ENCODE peak calls at places on chromosomes 7 and 10, in six cellular contexts. E is GM23248, T is PC-3, C is MM.1S, Q is HCT116, G is SK-N-SH. R is an unnamed sample.
A peak's percentile ranks its signal among the peaks of the same experiment; 100 is the strongest.

GRCh38 chr7:27689045-27689877 is 26.6 kb upstream of the HIBADH start:
- DNase-seq in E (peak; percentile 26), Q (no peak), G (peak; percentile 42), C (peak; percentile 10), T (peak; percentile 67), R (peak; percentile 65)

GRCh38 chr7:2706685-2707126 is 18.7 kb downstream of the AMZ1 start:
- DNase-seq in Q (no peak), E (no peak), G (no peak), C (no peak), T (no peak), R (peak; percentile 65)

GRCh38 chr10:82397859-82398258 is 522.9 kb downstream of the NRG3 start:
- DNase-seq in G (no peak), T (no peak), Q (no peak), E (no peak), C (no peak), R (peak; percentile 28)

GRCh38 chr10:33273295-33274002 is 61.0 kb downstream of the NRP1 start:
- DNase-seq in C (no peak), E (peak; percentile 98), G (peak; percentile 60), Q (no peak), T (peak; percentile 100), R (peak; percentile 28)

GRCh38 chr7:151585744-151586424 is 66.2 kb upstream of the RHEB start:
- DNase-seq in G (no peak), E (no peak), C (no peak), T (no peak), Q (no peak), R (no peak)

GRCh38 chr10:89419548-89419947 is 5.2 kb downstream of the IFIT5 start:
- DNase-seq in C (no peak), Q (no peak), T (no peak), E (peak; percentile 66), G (peak; percentile 9), R (no peak)

GRCh38 chr7:121398246-121398645 is 2.1 kb upstream of the FAM3C start:
- DNase-seq in E (no peak), G (no peak), T (peak; percentile 15), C (no peak), Q (peak; percentile 61), R (peak; percentile 43)

GRCh38 chr7:115662120-115662519 is 368.4 kb downstream of the TFEC start:
- DNase-seq in T (peak; percentile 66), C (no peak), Q (no peak), G (no peak), E (peak; percentile 54), R (no peak)

GRCh38 chr7:157686285-157686894 is 349.6 kb downstream of the DNAJB6 start:
- DNase-seq in E (no peak), Q (no peak), G (no peak), C (no peak), T (no peak), R (peak; percentile 13)

GRCh38 chr10:129774736-129775401 is 189.2 kb downstream of the EBF3 start:
- DNase-seq in C (no peak), Q (no peak), G (no peak), T (no peak), E (no peak), R (no peak)

GRCh38 chr7:45625067-45625466 is 50.9 kb downstream of the ADCY1 start:
- DNase-seq in T (no peak), G (no peak), C (no peak), Q (no peak), E (peak; percentile 61), R (no peak)

GRCh38 chr10:71600856-71601255 is 118.7 kb downstream of the C10orf105 start:
- DNase-seq in G (no peak), Q (no peak), E (peak; percentile 94), T (peak; percentile 35), C (no peak), R (no peak)

GRCh38 chr7:44977956-44978355 is 859 bp downstream of the MYO1G start:
- DNase-seq in G (no peak), E (no peak), C (no peak), T (no peak), Q (no peak), R (no peak)

GRCh38 chr7:16647435-16647960 is 1.5 kb downstream of the BZW2 start:
- DNase-seq in E (peak; percentile 42), Q (no peak), T (no peak), C (no peak), G (no peak), R (no peak)

GRCh38 chr7:27211084-27211446 is 11.2 kb upstream of the HOXA13 start:
- DNase-seq in Q (no peak), T (no peak), C (no peak), G (no peak), E (no peak), R (no peak)

GRCh38 chr10:5089869-5090268 is 4.3 kb upstream of the AKR1C3 start:
- DNase-seq in T (peak; percentile 49), G (no peak), C (peak; percentile 66), E (peak; percentile 63), Q (peak; percentile 34), R (peak; percentile 57)

GRCh38 chr7:90461216-90461615 is 8.2 kb upstream of the PTTG1IP2 start:
- DNase-seq in T (no peak), C (no peak), E (peak; percentile 64), Q (no peak), G (no peak), R (no peak)

GRCh38 chr7:84027678-84028077 is 166.9 kb downstream of the SEMA3A start:
- DNase-seq in E (no peak), T (no peak), C (no peak), Q (no peak), G (no peak), R (no peak)

GRCh38 chr10:129953541-129954031 is 10.5 kb downstream of the EBF3 start:
- DNase-seq in T (no peak), Q (no peak), G (no peak), E (no peak), C (no peak), R (no peak)

DNA sequence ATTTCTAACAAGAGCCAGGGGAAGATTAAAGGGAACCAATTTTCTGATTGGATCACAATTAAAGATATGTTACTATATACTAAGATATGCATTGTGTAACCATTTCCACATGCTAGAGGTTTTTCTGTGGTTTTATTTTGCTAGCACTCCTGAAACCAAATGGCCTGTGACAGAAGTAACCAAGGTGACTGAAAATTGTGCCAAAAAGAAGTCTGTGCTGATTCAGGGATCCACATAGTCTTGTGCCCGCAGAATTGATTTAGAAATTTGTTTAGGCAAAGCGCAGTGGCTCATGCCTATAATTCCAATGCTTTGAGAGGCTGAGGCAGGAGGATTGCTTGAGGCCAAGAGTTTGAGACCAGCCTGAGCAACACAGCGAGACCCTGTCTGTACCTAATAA is 1.8 kb downstream of the CC2D2B start:
- DNase-seq in T (no peak), C (peak; percentile 73), E (no peak), G (no peak), Q (no peak), R (no peak)
- H3K9ac ChIP-seq in T (no peak overlapping the region), C (no peak overlapping the region), E (no peak overlapping the region), G (no peak overlapping the region), Q (no peak overlapping the region), R (no peak overlapping the region)

GRCh38 chr10:119656760-119657159 is 5.6 kb downstream of the BAG3 start:
- DNase-seq in C (no peak), E (no peak), G (no peak), T (no peak), Q (no peak), R (no peak)

GRCh38 chr10:119653209-119653608 is 2.0 kb downstream of the BAG3 start:
- DNase-seq in T (no peak), E (no peak), Q (no peak), G (no peak), C (no peak), R (no peak)

GRCh38 chr10:119652361-119652760 is 1.2 kb downstream of the BAG3 start:
- DNase-seq in T (peak; percentile 57), Q (peak; percentile 43), E (peak; percentile 86), C (peak; percentile 69), G (no peak), R (peak; percentile 29)

GRCh38 chr10:119655566-119656001 is 4.4 kb downstream of the BAG3 start:
- DNase-seq in E (peak; percentile 94), G (peak; percentile 51), Q (no peak), C (no peak), T (peak; percentile 35), R (no peak)

GRCh38 chr10:119654540-119654939 is 3.4 kb downstream of the BAG3 start:
- DNase-seq in G (no peak), C (no peak), T (peak; percentile 61), E (peak; percentile 53), Q (no peak), R (no peak)
- TF ChIP-seq EZH2phosphoT487 in G (no peak), C (no peak), T (no peak), E (no peak), Q (no peak), R (no peak)

DNA sequence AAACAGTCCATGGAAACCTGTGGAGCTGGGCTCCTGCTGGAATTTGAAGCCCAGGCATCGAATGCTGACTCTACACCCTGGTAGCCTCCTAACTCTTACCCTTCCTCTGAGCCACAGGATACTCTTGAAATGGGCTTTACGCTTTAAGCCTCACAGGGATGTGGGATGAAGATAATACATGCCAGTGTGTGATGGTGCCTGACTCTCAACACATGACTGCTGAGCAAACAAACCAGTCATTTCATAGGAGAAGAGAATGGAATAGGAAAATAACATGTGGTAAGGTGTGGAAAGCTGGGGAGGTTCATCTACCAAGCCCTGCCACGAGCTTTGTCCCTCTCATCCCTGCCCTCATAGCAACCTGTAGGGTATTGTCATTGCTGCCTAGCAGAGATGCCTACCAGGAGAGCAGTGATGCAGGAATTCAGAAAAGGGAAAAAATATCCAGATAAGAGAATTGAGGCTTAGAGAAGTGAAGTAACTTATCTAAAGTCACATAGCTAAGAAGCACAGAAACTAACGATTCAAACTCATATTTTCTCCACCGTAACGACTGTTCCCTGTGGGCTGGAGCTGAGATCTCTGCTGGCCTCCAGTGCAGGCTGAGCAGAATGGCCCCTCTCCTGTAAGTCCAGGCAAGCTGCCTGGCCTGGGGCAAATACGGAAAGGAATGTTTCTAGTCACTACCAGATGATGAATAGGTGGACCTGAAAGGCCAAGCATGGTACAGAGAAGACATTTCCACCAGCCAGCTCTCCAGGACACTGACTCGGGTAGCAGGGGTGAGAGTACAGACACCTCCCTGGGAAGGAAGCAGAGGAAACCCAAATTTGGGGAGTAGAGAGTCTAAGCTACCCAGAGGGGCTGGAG is 90.2 kb upstream of the DUSP5 start:
- DNase-seq in Q (no peak), E (peak; percentile 49), C (no peak), G (no peak), T (peak; percentile 40), R (no peak)
- H3K9ac ChIP-seq in Q (peak overlapping the region; percentile 69), E (peak overlapping the region; percentile 7), C (no peak overlapping the region), G (no peak overlapping the region), T (peak overlapping the region; percentile 91), R (no peak overlapping the region)

DNA sequence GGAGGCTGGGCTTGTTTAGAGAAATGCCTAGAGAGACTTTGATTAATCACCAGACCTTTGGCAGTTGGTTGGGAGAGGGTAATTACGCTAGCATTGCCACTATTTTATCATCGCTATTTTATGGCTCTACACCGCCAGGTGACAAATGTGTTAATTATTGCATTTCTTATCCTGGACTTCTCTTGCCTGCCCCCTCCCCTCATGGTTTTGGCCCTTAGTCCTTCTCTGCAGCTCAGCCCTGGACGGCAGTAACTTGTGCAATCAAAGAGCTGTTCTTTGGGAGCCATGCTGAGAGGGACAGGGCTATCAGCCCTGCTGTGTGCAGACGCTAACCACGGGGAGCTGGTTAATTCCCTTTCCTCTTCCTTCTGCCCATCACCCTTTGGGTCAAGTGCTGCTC is 585.0 kb downstream of the AUTS2 start:
- DNase-seq in C (no peak), G (no peak), E (no peak), T (no peak), Q (no peak), R (peak; percentile 43)
- TF ChIP-seq EZH2phosphoT487 in C (no peak), G (no peak), E (no peak), T (no peak), Q (no peak), R (no peak)

GRCh38 chr10:75233444-75234016 is 2.2 kb downstream of the COMTD1 start:
- DNase-seq in E (peak; percentile 35), G (peak; percentile 59), Q (no peak), T (peak; percentile 49), C (no peak), R (peak; percentile 8)
- H3K9ac ChIP-seq in E (no peak overlapping the region), G (no peak overlapping the region), Q (peak overlapping the region; percentile 66), T (peak overlapping the region; percentile 37), C (peak overlapping the region; percentile 79), R (no peak overlapping the region)

R was measured in neural progenitor cell.